ENCODE peak calls at places on chromosome 21, in seven cellular contexts. V is tibial nerve; U is Peyer's patch; R is A549; H is aorta; L is keratinocyte; J is CD4-positive, alpha-beta memory T cell. M is an unnamed sample.

GRCh38 chr21:43585924-43586411 is 73.3 kb downstream of the HSF2BP start:
- DNase-seq in V (peak), U (no peak), R (peak), H (peak), L (peak), J (peak), M (peak)

GRCh38 chr21:26140185-26140584 is 30.4 kb downstream of the APP start:
- DNase-seq in V (no peak), U (peak), R (peak), H (peak), L (no peak), J (no peak), M (peak)

GRCh38 chr21:26719750-26720149 is 125.5 kb downstream of the ADAMTS1 start:
- DNase-seq in V (no peak), U (no peak), R (no peak), H (no peak), L (no peak), J (no peak), M (no peak)

GRCh38 chr21:17088500-17088899 is 424.3 kb upstream of the CXADR start:
- DNase-seq in V (no peak), U (no peak), R (no peak), H (no peak), L (no peak), J (no peak), M (no peak)

GRCh38 chr21:35303085-35303484 is 254.0 kb upstream of the RUNX1 start:
- DNase-seq in V (no peak), U (no peak), R (peak), H (no peak), L (peak), J (no peak), M (no peak)

GRCh38 chr21:17660449-17660848 is 47.7 kb upstream of the BTG3 start:
- DNase-seq in V (no peak), U (no peak), R (peak), H (no peak), L (no peak), J (no peak), M (no peak)

GRCh38 chr21:34029724-34030528 is 43.5 kb upstream of the MRPS6 start:
- DNase-seq in V (no peak), U (peak), R (peak), H (peak), L (peak), J (peak), M (peak)

GRCh38 chr21:18147678-18148077 is 97.0 kb upstream of the CHODL start:
- DNase-seq in V (no peak), U (no peak), R (no peak), H (no peak), L (no peak), J (no peak), M (no peak)

GRCh38 chr21:25385912-25386474 is 221.3 kb downstream of the MRPL39 start:
- DNase-seq in V (no peak), U (no peak), R (peak), H (no peak), L (no peak), J (no peak), M (no peak)

GRCh38 chr21:40902299-40902698 is 55.3 kb upstream of the DSCAM start:
- DNase-seq in V (no peak), U (no peak), R (no peak), H (no peak), L (no peak), J (no peak), M (no peak)

GRCh38 chr21:24045775-24046215 is 1561.5 kb downstream of the MRPL39 start:
- DNase-seq in V (peak), U (peak), R (peak), H (peak), L (no peak), J (no peak), M (peak)

GRCh38 chr21:35079181-35079580 is 30.1 kb upstream of the RUNX1 start:
- DNase-seq in V (no peak), U (no peak), R (no peak), H (no peak), L (no peak), J (no peak), M (no peak)

GRCh38 chr21:17585875-17586450 is 26.7 kb downstream of the BTG3 start:
- DNase-seq in V (no peak), U (no peak), R (peak), H (no peak), L (no peak), J (no peak), M (no peak)

GRCh38 chr21:17732306-17732705 is 86.8 kb downstream of the C21orf91 start:
- DNase-seq in V (no peak), U (no peak), R (no peak), H (no peak), L (no peak), J (no peak), M (no peak)

GRCh38 chr21:23900727-23901126 is 1706.6 kb downstream of the MRPL39 start:
- DNase-seq in V (no peak), U (no peak), R (no peak), H (no peak), L (no peak), J (no peak), M (no peak)

GRCh38 chr21:35120631-35121180 is 71.6 kb upstream of the RUNX1 start:
- DNase-seq in V (no peak), U (no peak), R (no peak), H (no peak), L (no peak), J (no peak), M (no peak)

GRCh38 chr21:31873275-31873695 is 465 bp downstream of the HUNK start:
- DNase-seq in V (no peak), U (peak), R (peak), H (no peak), L (no peak), J (no peak), M (no peak)

GRCh38 chr21:29091032-29091431 is 17.6 kb upstream of the CCT8 start:
- DNase-seq in V (no peak), U (no peak), R (no peak), H (no peak), L (no peak), J (no peak), M (no peak)

GRCh38 chr21:35254006-35254751 is 205.1 kb upstream of the RUNX1 start:
- DNase-seq in V (no peak), U (no peak), R (no peak), H (no peak), L (no peak), J (no peak), M (no peak)

GRCh38 chr21:32499249-32500055 is 85.9 kb downstream of the TCP10L start:
- DNase-seq in V (no peak), U (no peak), R (no peak), H (peak), L (no peak), J (no peak), M (no peak)

GRCh38 chr21:35450830-35451229 is 401.7 kb upstream of the RUNX1 start:
- DNase-seq in V (no peak), U (no peak), R (no peak), H (no peak), L (no peak), J (no peak), M (no peak)

GRCh38 chr21:26753822-26754221 is 91.4 kb downstream of the ADAMTS1 start:
- DNase-seq in V (no peak), U (no peak), R (no peak), H (no peak), L (no peak), J (no peak), M (no peak)

GRCh38 chr21:31193761-31194160 is 150.3 kb downstream of the TIAM1 start:
- DNase-seq in V (no peak), U (no peak), R (no peak), H (no peak), L (no peak), J (no peak), M (no peak)

GRCh38 chr21:21373969-21374368 is 375.8 kb downstream of the NCAM2 start:
- DNase-seq in V (no peak), U (no peak), R (no peak), H (no peak), L (no peak), J (no peak), M (no peak)

GRCh38 chr21:32021319-32022027 is 148.7 kb downstream of the HUNK start:
- DNase-seq in V (no peak), U (no peak), R (no peak), H (peak), L (no peak), J (no peak), M (peak)

GRCh38 chr21:32463889-32464300 is 51.4 kb downstream of the EVA1C start:
- DNase-seq in V (no peak), U (no peak), R (peak), H (no peak), L (no peak), J (no peak), M (no peak)

GRCh38 chr21:35563885-35564451 is 496.4 kb downstream of the SETD4 start:
- DNase-seq in V (peak), U (no peak), R (no peak), H (peak), L (no peak), J (no peak), M (no peak)

GRCh38 chr21:14972678-14973077 is 92.1 kb downstream of the NRIP1 start:
- DNase-seq in V (no peak), U (no peak), R (no peak), H (no peak), L (no peak), J (no peak), M (no peak)
- H3K27ac ChIP-seq in V (no peak), U (no peak), R (no peak), H (no peak), L (no peak), J (no peak), M (no peak)

GRCh38 chr21:28018741-28019669 is 973.7 kb downstream of the LTN1 start:
- DNase-seq in V (no peak), U (no peak), R (no peak), H (no peak), L (no peak), J (peak), M (no peak)
- H3K27ac ChIP-seq in V (no peak), U (no peak), R (no peak), H (no peak), L (no peak), J (no peak), M (no peak)

GRCh38 chr21:42190492-42190875 is 28.5 kb upstream of the ABCG1 start:
- DNase-seq in V (no peak), U (no peak), R (no peak), H (no peak), L (no peak), J (no peak), M (peak)
- H3K27ac ChIP-seq in V (no peak), U (no peak), R (no peak), H (no peak), L (no peak), J (no peak), M (no peak)

DNA sequence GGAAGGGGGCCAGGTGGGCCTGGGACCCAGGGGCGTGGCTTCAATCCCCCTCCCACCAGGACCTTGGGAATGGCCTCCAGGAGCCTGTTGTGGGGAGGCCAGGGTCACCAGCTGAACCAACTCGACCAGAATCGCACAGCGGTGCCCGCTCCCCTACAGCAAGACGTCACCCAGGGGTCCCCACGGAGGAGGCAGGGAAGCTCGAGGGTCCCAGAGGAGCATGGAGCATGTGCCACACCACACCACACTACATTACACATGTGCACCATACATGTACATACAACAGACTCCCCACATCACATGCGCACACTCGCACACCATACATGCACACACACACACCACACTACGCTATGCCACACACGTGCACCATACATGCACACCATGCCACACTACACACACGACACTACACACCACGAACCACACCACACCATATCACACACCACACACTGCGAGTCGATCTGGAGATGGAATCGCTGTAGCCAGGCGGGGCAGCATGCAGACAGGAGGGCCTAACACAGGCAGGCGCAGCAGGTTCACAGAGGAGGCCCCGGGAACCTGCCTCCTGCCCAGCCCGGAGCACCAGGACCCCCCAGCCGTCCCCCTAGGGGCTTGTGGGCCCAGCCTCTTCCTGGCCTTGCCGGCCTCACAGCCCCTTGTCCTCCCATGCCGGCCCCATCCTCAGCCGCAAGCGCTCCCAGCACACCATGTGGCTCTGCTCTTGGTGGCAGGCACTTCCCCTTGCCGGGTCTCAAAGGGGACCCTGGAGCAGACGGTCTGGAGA is 596 bp downstream of the ITGB2 start:
- DNase-seq in V (no peak), U (no peak), R (no peak), H (peak), L (no peak), J (no peak), M (no peak)
- H3K27ac ChIP-seq in V (peak), U (peak), R (peak), H (no peak), L (no peak), J (peak), M (no peak)

GRCh38 chr21:39444406-39445145 is 1.0 kb downstream of the LCA5L start:
- DNase-seq in V (no peak), U (no peak), R (no peak), H (no peak), L (peak), J (no peak), M (no peak)
- H3K27ac ChIP-seq in V (peak), U (peak), R (peak), H (no peak), L (peak), J (peak), M (peak)

GRCh38 chr21:36693144-36694040 is 5.5 kb upstream of the SIM2 start:
- DNase-seq in V (no peak), U (no peak), R (no peak), H (peak), L (no peak), J (no peak), M (no peak)
- H3K27ac ChIP-seq in V (no peak), U (no peak), R (no peak), H (no peak), L (no peak), J (no peak), M (no peak)

GRCh38 chr21:38631676-38632075 is 133.4 kb upstream of the ERG start:
- DNase-seq in V (no peak), U (no peak), R (no peak), H (no peak), L (no peak), J (no peak), M (no peak)
- H3K27ac ChIP-seq in V (no peak), U (no peak), R (no peak), H (peak), L (no peak), J (no peak), M (peak)

GRCh38 chr21:45558044-45558721 is 15.9 kb upstream of the SLC19A1 start:
- DNase-seq in V (peak), U (peak), R (no peak), H (peak), L (no peak), J (no peak), M (peak)

GRCh38 chr21:45559216-45560105 is 17.2 kb upstream of the SLC19A1 start:
- DNase-seq in V (peak), U (peak), R (no peak), H (no peak), L (no peak), J (no peak), M (peak)

GRCh38 chr21:45560106-45561021 is 18.1 kb upstream of the SLC19A1 start:
- DNase-seq in V (peak), U (peak), R (no peak), H (peak), L (no peak), J (no peak), M (peak)

GRCh38 chr21:45562401-45562800 is 20.2 kb upstream of the SLC19A1 start:
- DNase-seq in V (peak), U (peak), R (no peak), H (no peak), L (no peak), J (no peak), M (no peak)

GRCh38 chr21:45562965-45563364 is 20.7 kb upstream of the SLC19A1 start:
- DNase-seq in V (no peak), U (peak), R (no peak), H (no peak), L (no peak), J (no peak), M (no peak)
- H3K27ac ChIP-seq in V (no peak), U (no peak), R (no peak), H (no peak), L (no peak), J (no peak), M (no peak)

GRCh38 chr21:42389449-42389835 is 6.4 kb downstream of the TMPRSS3 start:
- DNase-seq in V (no peak), U (no peak), R (no peak), H (no peak), L (no peak), J (no peak), M (peak)

GRCh38 chr21:42390696-42391095 is 5.2 kb downstream of the TMPRSS3 start:
- DNase-seq in V (no peak), U (no peak), R (no peak), H (no peak), L (no peak), J (no peak), M (peak)

GRCh38 chr21:42390193-42390592 is 5.7 kb downstream of the TMPRSS3 start:
- DNase-seq in V (no peak), U (no peak), R (no peak), H (no peak), L (no peak), J (no peak), M (no peak)

GRCh38 chr21:42392731-42393442 is 3.0 kb downstream of the TMPRSS3 start:
- DNase-seq in V (no peak), U (no peak), R (no peak), H (no peak), L (no peak), J (no peak), M (no peak)

GRCh38 chr21:42391297-42391696 is 4.6 kb downstream of the TMPRSS3 start:
- DNase-seq in V (no peak), U (no peak), R (no peak), H (no peak), L (no peak), J (no peak), M (no peak)
- H3K27ac ChIP-seq in V (no peak), U (no peak), R (no peak), H (no peak), L (no peak), J (no peak), M (peak)

M was measured in breast epithelium.